ENCODE peak calls at places on chromosomes 1 and 21, in seven cellular contexts. One of them, this sample, is unnamed.

GRCh38 chr1:241679404-241679803 is 27.3 kb downstream of the WDR64 start:
- DNase-seq in A172: no peak
- DNase-seq in activated naive CD8-positive, alpha-beta T cell treated with anti-CD3 and anti-CD28 coated beads for 36 hours: no peak
- DNase-seq in AG08395: no peak
- DNase-seq in amniotic stem cell: no peak
- DNase-seq in tibial nerve: no peak
- DNase-seq in naive thymus-derived CD8-positive, alpha-beta T cell: no peak
- DNase-seq in this sample: no peak

GRCh38 chr1:58885998-58886397 is 102.2 kb upstream of the JUN start:
- DNase-seq in activated naive CD8-positive, alpha-beta T cell treated with anti-CD3 and anti-CD28 coated beads for 36 hours: peak; percentile 8
- DNase-seq in tibial nerve: peak; percentile 62
- DNase-seq in AG08395: no peak
- DNase-seq in amniotic stem cell: no peak
- DNase-seq in naive thymus-derived CD8-positive, alpha-beta T cell: no peak
- DNase-seq in A172: peak; percentile 40
- DNase-seq in this sample: peak; percentile 75

GRCh38 chr1:88284066-88284465 is 400.0 kb upstream of the PKN2 start:
- DNase-seq in naive thymus-derived CD8-positive, alpha-beta T cell: no peak
- DNase-seq in AG08395: no peak
- DNase-seq in A172: no peak
- DNase-seq in activated naive CD8-positive, alpha-beta T cell treated with anti-CD3 and anti-CD28 coated beads for 36 hours: no peak
- DNase-seq in tibial nerve: no peak
- DNase-seq in amniotic stem cell: no peak
- DNase-seq in this sample: no peak

GRCh38 chr21:45524756-45525152 is 17.5 kb downstream of the SLC19A1 start:
- DNase-seq in naive thymus-derived CD8-positive, alpha-beta T cell: no peak
- DNase-seq in A172: no peak
- DNase-seq in tibial nerve: no peak
- DNase-seq in amniotic stem cell: no peak
- DNase-seq in AG08395: no peak
- DNase-seq in activated naive CD8-positive, alpha-beta T cell treated with anti-CD3 and anti-CD28 coated beads for 36 hours: no peak
- DNase-seq in this sample: no peak

GRCh38 chr1:113401067-113401466 is 10.8 kb downstream of the MAGI3 start:
- DNase-seq in activated naive CD8-positive, alpha-beta T cell treated with anti-CD3 and anti-CD28 coated beads for 36 hours: no peak
- DNase-seq in naive thymus-derived CD8-positive, alpha-beta T cell: no peak
- DNase-seq in A172: no peak
- DNase-seq in tibial nerve: no peak
- DNase-seq in amniotic stem cell: no peak
- DNase-seq in AG08395: no peak
- DNase-seq in this sample: no peak

GRCh38 chr21:37974081-37974480 is 57.8 kb upstream of the KCNJ6 start:
- DNase-seq in AG08395: no peak
- DNase-seq in naive thymus-derived CD8-positive, alpha-beta T cell: no peak
- DNase-seq in tibial nerve: no peak
- DNase-seq in amniotic stem cell: no peak
- DNase-seq in activated naive CD8-positive, alpha-beta T cell treated with anti-CD3 and anti-CD28 coated beads for 36 hours: no peak
- DNase-seq in A172: peak; percentile 82
- DNase-seq in this sample: no peak

GRCh38 chr1:154809436-154810413 is 60.4 kb downstream of the KCNN3 start:
- DNase-seq in tibial nerve: no peak
- DNase-seq in A172: peak; percentile 84
- DNase-seq in activated naive CD8-positive, alpha-beta T cell treated with anti-CD3 and anti-CD28 coated beads for 36 hours: peak; percentile 18
- DNase-seq in naive thymus-derived CD8-positive, alpha-beta T cell: no peak
- DNase-seq in AG08395: peak; percentile 82
- DNase-seq in amniotic stem cell: no peak
- DNase-seq in this sample: no peak

GRCh38 chr1:9874959-9875635 is 35.0 kb downstream of the CTNNBIP1 start:
- DNase-seq in AG08395: peak; percentile 94
- DNase-seq in A172: peak; percentile 39
- DNase-seq in tibial nerve: peak; percentile 60
- DNase-seq in activated naive CD8-positive, alpha-beta T cell treated with anti-CD3 and anti-CD28 coated beads for 36 hours: peak; percentile 69
- DNase-seq in amniotic stem cell: peak; percentile 21
- DNase-seq in naive thymus-derived CD8-positive, alpha-beta T cell: peak; percentile 66
- DNase-seq in this sample: peak; percentile 80

GRCh38 chr1:156927215-156928042 is 7.0 kb downstream of the LRRC71 start:
- DNase-seq in activated naive CD8-positive, alpha-beta T cell treated with anti-CD3 and anti-CD28 coated beads for 36 hours: peak; percentile 77
- DNase-seq in naive thymus-derived CD8-positive, alpha-beta T cell: peak; percentile 49
- DNase-seq in A172: peak; percentile 62
- DNase-seq in tibial nerve: peak; percentile 62
- DNase-seq in amniotic stem cell: peak; percentile 66
- DNase-seq in AG08395: peak; percentile 85
- DNase-seq in this sample: peak; percentile 24

GRCh38 chr1:56516539-56517252 is 62.7 kb downstream of the PLPP3 start:
- DNase-seq in AG08395: peak; percentile 64
- DNase-seq in activated naive CD8-positive, alpha-beta T cell treated with anti-CD3 and anti-CD28 coated beads for 36 hours: no peak
- DNase-seq in naive thymus-derived CD8-positive, alpha-beta T cell: no peak
- DNase-seq in tibial nerve: no peak
- DNase-seq in amniotic stem cell: no peak
- DNase-seq in A172: no peak
- DNase-seq in this sample: no peak

GRCh38 chr1:12629974-12630760 is 12.2 kb upstream of the DHRS3 start:
- DNase-seq in AG08395: no peak
- DNase-seq in A172: no peak
- DNase-seq in activated naive CD8-positive, alpha-beta T cell treated with anti-CD3 and anti-CD28 coated beads for 36 hours: no peak
- DNase-seq in amniotic stem cell: no peak
- DNase-seq in naive thymus-derived CD8-positive, alpha-beta T cell: no peak
- DNase-seq in tibial nerve: no peak
- DNase-seq in this sample: no peak

GRCh38 chr21:37145635-37146111 is 72.6 kb downstream of the TTC3 start:
- DNase-seq in tibial nerve: no peak
- DNase-seq in activated naive CD8-positive, alpha-beta T cell treated with anti-CD3 and anti-CD28 coated beads for 36 hours: no peak
- DNase-seq in amniotic stem cell: no peak
- DNase-seq in AG08395: no peak
- DNase-seq in naive thymus-derived CD8-positive, alpha-beta T cell: no peak
- DNase-seq in A172: peak; percentile 62
- DNase-seq in this sample: no peak

GRCh38 chr1:203264052-203264501 is 34.6 kb upstream of the CHIT1 start:
- DNase-seq in naive thymus-derived CD8-positive, alpha-beta T cell: no peak
- DNase-seq in AG08395: peak; percentile 48
- DNase-seq in activated naive CD8-positive, alpha-beta T cell treated with anti-CD3 and anti-CD28 coated beads for 36 hours: no peak
- DNase-seq in tibial nerve: no peak
- DNase-seq in amniotic stem cell: no peak
- DNase-seq in A172: peak; percentile 47
- DNase-seq in this sample: no peak

GRCh38 chr1:41900611-41901444 is 17.9 kb downstream of the HIVEP3 start:
- DNase-seq in amniotic stem cell: no peak
- DNase-seq in A172: peak; percentile 91
- DNase-seq in tibial nerve: no peak
- DNase-seq in AG08395: peak; percentile 62
- DNase-seq in activated naive CD8-positive, alpha-beta T cell treated with anti-CD3 and anti-CD28 coated beads for 36 hours: no peak
- DNase-seq in naive thymus-derived CD8-positive, alpha-beta T cell: no peak
- DNase-seq in this sample: peak; percentile 4

GRCh38 chr21:43707462-43707861 is 11.5 kb upstream of the PDXK start:
- DNase-seq in A172: no peak
- DNase-seq in naive thymus-derived CD8-positive, alpha-beta T cell: no peak
- DNase-seq in AG08395: no peak
- DNase-seq in amniotic stem cell: no peak
- DNase-seq in activated naive CD8-positive, alpha-beta T cell treated with anti-CD3 and anti-CD28 coated beads for 36 hours: no peak
- DNase-seq in tibial nerve: no peak
- DNase-seq in this sample: no peak